ENCODE peak calls at places on chromosomes 3 and 15, in seven cellular contexts. G is stimulated activated CD4-positive, alpha-beta T cell treated with anti-CD3 and anti-CD28 coated beads, Interleukin-12 subunit alpha, Interleukin-12 subunit beta, amount 100 ng/mL, for 4 hours; K is RWPE2; N is stimulated activated naive B cell treated with anti-CD40 and anti-IgM and Interleukin-4, amounts not matched to agents 10 μg/mL and 1 μg/mL and 100 μg/mL, for 72 hours; M is colonic mucosa; C is A549; I is activated T-cell treated with anti-CD3 and anti-CD28 coated beads, Interleukin-2, amount 50 U/mL, for 24 hours. W is an unnamed sample.

GRCh38 chr3:78178209-78178608 is 1138.3 kb downstream of the ROBO2 start:
- DNase-seq in M (no peak), N (no peak), I (no peak), K (no peak), C (no peak), G (no peak), W (no peak)

GRCh38 chr3:72912532-72912931 is 24.7 kb downstream of the GXYLT2 start:
- DNase-seq in G (no peak), K (no peak), I (no peak), M (no peak), C (no peak), N (no peak), W (no peak)

GRCh38 chr3:48013288-48013980 is 2.8 kb downstream of the MAP4 start:
- DNase-seq in G (no peak), K (no peak), I (no peak), N (no peak), M (no peak), C (peak), W (no peak)

GRCh38 chr15:99509686-99510461 is 55.9 kb upstream of the MEF2A start:
- DNase-seq in C (no peak), M (no peak), I (no peak), N (peak), K (no peak), G (no peak), W (no peak)

GRCh38 chr15:87689716-87690115 is 566.8 kb downstream of the NTRK3 start:
- DNase-seq in M (no peak), N (no peak), G (no peak), I (no peak), K (no peak), C (no peak), W (no peak)

GRCh38 chr3:66413151-66413751 is 87.6 kb downstream of the LRIG1 start:
- DNase-seq in M (no peak), G (no peak), I (no peak), K (no peak), C (no peak), N (no peak), W (no peak)

GRCh38 chr15:40465939-40466338 is 4.8 kb upstream of the CHST14 start:
- DNase-seq in C (no peak), K (no peak), M (no peak), G (no peak), N (no peak), I (no peak), W (no peak)

GRCh38 chr3:10397879-10398278 is 77.0 kb upstream of the SEC13 start:
- DNase-seq in I (no peak), C (no peak), M (no peak), K (no peak), N (no peak), G (no peak), W (no peak)

GRCh38 chr3:182143903-182144302 is 432.2 kb downstream of the SOX2 start:
- DNase-seq in N (no peak), M (no peak), G (no peak), I (no peak), C (no peak), K (no peak), W (no peak)

GRCh38 chr15:66720206-66721010 is 18.4 kb downstream of the SMAD6 start:
- DNase-seq in I (no peak), C (peak), G (no peak), N (no peak), K (no peak), M (no peak), W (peak)

GRCh38 chr3:49939858-49940666 is at the start of gene RBM6:
- DNase-seq in M (peak), I (peak), N (peak), G (peak), C (peak), K (peak), W (peak)

GRCh38 chr3:112688819-112689218 is 47.9 kb upstream of the CCDC80 start:
- DNase-seq in M (no peak), I (no peak), C (peak), N (no peak), K (no peak), G (no peak), W (no peak)

GRCh38 chr3:47017504-47018268 is 38.2 kb downstream of the NBEAL2 start:
- DNase-seq in K (no peak), N (no peak), M (no peak), G (no peak), I (no peak), C (no peak), W (no peak)

GRCh38 chr3:18443670-18444596 is 18.8 kb upstream of the SATB1 start:
- DNase-seq in M (peak), C (no peak), I (no peak), N (peak), G (peak), K (peak), W (no peak)

GRCh38 chr3:197854596-197855343 is 63.7 kb downstream of the LRCH3 start:
- DNase-seq in I (no peak), G (no peak), M (no peak), C (peak), N (no peak), K (peak), W (no peak)

GRCh38 chr3:5116568-5116967 is 5.5 kb upstream of the ARL8B start:
- DNase-seq in C (no peak), K (no peak), G (no peak), I (no peak), M (no peak), N (no peak), W (no peak)

GRCh38 chr15:66089049-66089448 is 164.5 kb downstream of the MEGF11 start:
- DNase-seq in C (no peak), I (no peak), M (no peak), G (no peak), K (peak), N (no peak), W (no peak)

GRCh38 chr15:59410448-59410896 is 27.5 kb upstream of the FAM81A start:
- DNase-seq in G (no peak), C (peak), M (peak), I (no peak), N (no peak), K (no peak), W (no peak)

GRCh38 chr3:137105277-137105977 is 147.6 kb downstream of the IL20RB start:
- DNase-seq in K (no peak), C (peak), I (no peak), M (no peak), G (no peak), N (no peak), W (peak)

GRCh38 chr3:155670320-155670719 is 74.6 kb downstream of the PLCH1 start:
- DNase-seq in G (no peak), C (no peak), M (no peak), I (no peak), N (no peak), K (no peak), W (no peak)

GRCh38 chr3:194983620-194984019 is 287.3 kb downstream of the XXYLT1 start:
- DNase-seq in N (no peak), G (no peak), K (no peak), M (no peak), I (no peak), C (no peak), W (no peak)

GRCh38 chr3:170228093-170228766 is 6.0 kb downstream of the PRKCI start:
- DNase-seq in I (no peak), G (no peak), N (no peak), M (no peak), K (peak), C (no peak), W (no peak)

GRCh38 chr3:102682761-102683160 is 247.9 kb downstream of the ZPLD1 start:
- DNase-seq in G (no peak), C (no peak), N (no peak), K (no peak), I (no peak), M (no peak), W (no peak)

GRCh38 chr3:89964347-89964746 is 856.9 kb downstream of the EPHA3 start:
- DNase-seq in C (no peak), I (no peak), G (no peak), M (no peak), K (no peak), N (no peak), W (no peak)

GRCh38 chr3:109687626-109688025 is 350.3 kb upstream of the DPPA4 start:
- DNase-seq in K (no peak), M (no peak), N (no peak), I (no peak), G (no peak), C (no peak), W (no peak)

GRCh38 chr3:188553569-188553968 is 399.6 kb downstream of the LPP start:
- DNase-seq in N (no peak), M (no peak), G (no peak), I (no peak), K (no peak), C (no peak), W (peak)

GRCh38 chr3:134625885-134626741 is 24.7 kb downstream of the KY start:
- DNase-seq in C (no peak), I (no peak), N (no peak), G (no peak), M (peak), K (no peak), W (no peak)

GRCh38 chr15:46129145-46129544 is 494.3 kb downstream of the SQOR start:
- DNase-seq in G (no peak), C (no peak), M (no peak), N (no peak), I (no peak), K (no peak), W (no peak)

GRCh38 chr15:78148392-78149067 is 632 bp upstream of the IDH3A start:
- DNase-seq in C (no peak), K (peak), I (no peak), G (no peak), M (no peak), N (no peak), W (no peak)

GRCh38 chr3:159191454-159191853 is 389.6 kb downstream of the MFSD1 start:
- DNase-seq in N (no peak), M (no peak), C (peak), G (no peak), I (no peak), K (no peak), W (no peak)

GRCh38 chr3:27423463-27423862 is 54.3 kb upstream of the NEK10 start:
- DNase-seq in G (no peak), K (no peak), N (no peak), I (no peak), M (no peak), C (no peak), W (no peak)

GRCh38 chr3:95172549-95172948 is 1109.7 kb downstream of the NSUN3 start:
- DNase-seq in N (no peak), K (no peak), M (no peak), G (no peak), I (no peak), C (no peak), W (no peak)

GRCh38 chr15:48935236-48935635 is 28.5 kb downstream of the SHC4 start:
- DNase-seq in K (no peak), I (no peak), N (no peak), C (no peak), M (no peak), G (no peak), W (no peak)

GRCh38 chr15:94000603-94001002 is 230.8 kb upstream of the MCTP2 start:
- DNase-seq in G (no peak), I (no peak), M (no peak), K (no peak), N (no peak), C (no peak), W (no peak)

W was measured in stimulated activated naive CD8-positive, alpha-beta T cell treated with anti-CD3 and anti-CD28 coated beads, Interleukin-15, amount 100 ng/mL, for 72 hours.